ENCODE peak calls at places on chromosome 14, in four cellular contexts. K, W, N and L are unnamed samples.

GRCh38 chr14:104898870-104899510 is 25.7 kb upstream of the PLD4 start:
- DNase-seq in K (no peak), W (no peak), N (no peak), L (no peak)

GRCh38 chr14:59294662-59294992 is 106.2 kb downstream of the DAAM1 start:
- DNase-seq in K (no peak), W (no peak), N (no peak), L (no peak)

GRCh38 chr14:36365766-36366165 is 45.3 kb upstream of the MBIP start:
- DNase-seq in K (no peak), W (no peak), N (no peak), L (no peak)

GRCh38 chr14:72726444-72726843 is 167.5 kb downstream of the DPF3 start:
- DNase-seq in K (no peak), W (no peak), N (no peak), L (no peak)

GRCh38 chr14:32985881-32986280 is 47.2 kb downstream of the NPAS3 start:
- DNase-seq in K (no peak), W (no peak), N (no peak), L (no peak)

GRCh38 chr14:99928963-99929362 is 135.8 kb downstream of the EML1 start:
- DNase-seq in K (no peak), W (no peak), N (no peak), L (no peak)

GRCh38 chr14:103705158-103705523 is 10.1 kb downstream of the XRCC3 start:
- DNase-seq in K (no peak), W (no peak), N (no peak), L (no peak)

GRCh38 chr14:38065101-38065762 is 142.5 kb upstream of the SSTR1 start:
- DNase-seq in K (no peak), W (no peak), N (no peak), L (no peak)

GRCh38 chr14:76135722-76136121 is 16.0 kb upstream of the GPATCH2L start:
- DNase-seq in K (no peak), W (no peak), N (no peak), L (no peak)

GRCh38 chr14:70822706-70823185 is 13.4 kb upstream of the MAP3K9 start:
- DNase-seq in K (peak; percentile 61), W (peak; percentile 79), N (no peak), L (no peak)

GRCh38 chr14:93103392-93104080 is 12.2 kb downstream of the ITPK1 start:
- DNase-seq in K (no peak), W (peak; percentile 9), N (peak; percentile 72), L (no peak)

GRCh38 chr14:54169254-54169924 is 212.8 kb upstream of the BMP4 start:
- DNase-seq in K (no peak), W (no peak), N (no peak), L (no peak)

GRCh38 chr14:54170301-54170700 is 213.7 kb upstream of the BMP4 start:
- DNase-seq in K (no peak), W (no peak), N (no peak), L (no peak)

GRCh38 chr14:54166049-54166950 is 209.7 kb upstream of the BMP4 start:
- DNase-seq in K (no peak), W (no peak), N (no peak), L (no peak)

GRCh38 chr14:54172114-54172513 is 215.5 kb upstream of the BMP4 start:
- DNase-seq in K (no peak), W (no peak), N (no peak), L (no peak)

DNA sequence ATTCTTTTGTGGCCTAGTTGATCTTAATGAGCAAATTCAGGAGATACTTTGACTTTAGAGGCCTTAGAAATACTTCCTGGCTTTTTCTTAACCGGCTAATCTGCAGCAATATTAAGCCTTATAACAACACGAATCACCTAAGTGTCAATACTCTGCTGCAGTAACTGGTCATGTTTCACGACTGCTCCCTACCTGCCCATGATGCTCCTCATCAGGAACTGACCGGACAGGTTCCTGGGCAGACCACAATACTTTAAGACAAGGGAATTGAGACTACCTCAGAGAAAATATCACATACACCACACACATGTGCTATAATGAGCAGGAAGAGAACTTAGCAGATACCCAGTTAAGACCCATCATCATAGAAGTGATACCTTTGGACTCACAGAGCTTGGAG is 211.9 kb upstream of the BMP4 start:
- DNase-seq in K (no peak), W (no peak), N (no peak), L (no peak)
- TF ChIP-seq FOXM1 in K (no peak), W (no peak), N (no peak), L (no peak)

GRCh38 chr14:73807439-73807838 is 44.2 kb upstream of the PTGR2 start:
- DNase-seq in K (no peak), W (no peak), N (no peak), L (no peak)

GRCh38 chr14:73804636-73805035 is 47.0 kb upstream of the PTGR2 start:
- DNase-seq in K (no peak), W (no peak), N (no peak), L (no peak)

GRCh38 chr14:73800970-73801515 is 50.6 kb upstream of the PTGR2 start:
- DNase-seq in K (no peak), W (no peak), N (no peak), L (no peak)

GRCh38 chr14:73797540-73797925 is 54.1 kb upstream of the PTGR2 start:
- DNase-seq in K (no peak), W (no peak), N (no peak), L (no peak)

DNA sequence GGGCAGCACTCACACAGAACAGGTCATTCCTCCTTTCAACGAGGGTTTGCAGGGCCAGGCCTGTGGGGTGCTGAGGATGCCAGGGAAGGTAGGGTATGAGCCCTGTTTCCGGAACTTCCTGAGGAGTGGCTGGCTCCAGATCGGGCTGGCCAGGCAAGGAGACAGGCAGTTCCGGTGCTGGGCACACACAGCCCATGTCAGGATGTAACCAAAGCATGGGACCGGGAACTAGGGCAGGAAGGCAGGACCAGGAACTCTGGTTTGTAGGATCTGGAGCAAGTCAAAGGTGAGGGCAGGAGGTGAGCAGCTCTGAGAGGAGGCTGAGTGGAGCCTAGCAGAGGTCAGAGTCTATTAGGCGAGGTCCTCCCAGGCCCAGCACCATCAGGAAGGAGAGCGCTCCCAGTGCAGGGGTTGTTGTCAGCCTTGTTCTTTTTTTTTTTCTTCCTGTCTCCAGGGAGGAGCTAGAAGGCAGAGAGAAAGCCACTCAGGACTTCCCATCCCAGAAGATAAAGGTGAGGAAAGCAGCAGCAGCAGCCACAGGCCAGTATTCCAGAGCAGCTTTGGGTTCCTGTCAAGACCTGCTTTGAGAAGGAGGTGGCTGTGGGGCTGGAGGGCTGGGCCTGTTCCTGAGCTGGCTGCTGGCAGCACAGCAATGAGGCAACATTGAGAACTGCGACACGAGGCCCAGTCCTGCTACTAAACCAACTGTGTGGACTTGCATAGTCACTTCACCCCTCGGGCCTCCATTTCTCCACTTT is 49.0 kb upstream of the PTGR2 start:
- DNase-seq in K (no peak), W (no peak), N (no peak), L (no peak)
- TF ChIP-seq FOXM1 in K (no peak), W (no peak), N (no peak), L (no peak)

GRCh38 chr14:95192306-95192705 is 35.0 kb upstream of the DICER1 start:
- DNase-seq in K (no peak), W (no peak), N (no peak), L (no peak)

GRCh38 chr14:95190346-95190840 is 33.1 kb upstream of the DICER1 start:
- DNase-seq in K (no peak), W (no peak), N (no peak), L (no peak)

GRCh38 chr14:95190857-95191256 is 33.5 kb upstream of the DICER1 start:
- DNase-seq in K (no peak), W (no peak), N (no peak), L (no peak)

GRCh38 chr14:95189400-95190162 is 32.3 kb upstream of the DICER1 start:
- DNase-seq in K (no peak), W (peak; percentile 41), N (no peak), L (no peak)

GRCh38 chr14:95191445-95192199 is 34.3 kb upstream of the DICER1 start:
- DNase-seq in K (no peak), W (no peak), N (no peak), L (no peak)
- TF ChIP-seq FOXM1 in K (no peak), W (no peak), N (no peak), L (no peak)

GRCh38 chr14:54424479-54424901 is 16.7 kb downstream of the CNIH1 start:
- DNase-seq in K (no peak), W (no peak), N (no peak), L (peak; percentile 91)
- TF ChIP-seq FOXM1 in K (no peak), W (no peak), N (no peak), L (no peak)